ENCODE peak calls at places on chromosome 11, in ten cellular contexts. U is DND-41; Z is upper lobe of right lung; J is activated naive CD4-positive, alpha-beta T cell treated with anti-CD3 and anti-CD28 coated beads, Interleukin-2, amount 50 U/mL, for 72 hours; V is left cardiac atrium; K is CD8-positive, alpha-beta T cell; T is T-cell; D is left lung; Y is psoas muscle; F is activated T-cell treated with anti-CD3 and anti-CD28 coated beads, Interleukin-2, amount 50 U/mL, for 72 hours. B is an unnamed sample.

GRCh38 chr11:69939551-69940245 is 120.5 kb upstream of the FGF3 start:
- ATAC-seq in D (peak), V (peak), K (no peak), U (no peak), F (no peak), Z (peak), T (no peak), Y (no peak), J (no peak), B (peak)

GRCh38 chr11:65651589-65652510 is 10.9 kb downstream of the RELA start:
- ATAC-seq in J (no peak), Y (peak), F (no peak), T (no peak), D (peak), V (peak), K (no peak), U (no peak), Z (no peak), B (no peak)

GRCh38 chr11:129643031-129643721 is 172.5 kb upstream of the TMEM45B start:
- ATAC-seq in T (no peak), D (peak), Z (peak), U (no peak), Y (no peak), F (peak), V (no peak), K (no peak), J (peak), B (no peak)

GRCh38 chr11:63845911-63846310 is 7.0 kb downstream of the MARK2 start:
- ATAC-seq in J (no peak), Z (no peak), T (no peak), U (no peak), F (no peak), K (no peak), V (no peak), D (no peak), Y (no peak), B (no peak)

GRCh38 chr11:37353192-37353591 is 755.2 kb upstream of the RAG2 start:
- ATAC-seq in F (no peak), V (no peak), U (no peak), K (no peak), J (no peak), T (no peak), Z (no peak), Y (no peak), D (no peak), B (no peak)

GRCh38 chr11:1564535-1565172 is 7.4 kb downstream of the DUSP8 start:
- ATAC-seq in T (no peak), U (peak), J (no peak), Z (peak), F (no peak), V (peak), D (peak), Y (peak), K (no peak), B (no peak)

GRCh38 chr11:85725510-85726258 is 39.7 kb upstream of the CCDC89 start:
- ATAC-seq in Y (no peak), K (no peak), D (peak), F (no peak), J (no peak), T (no peak), V (peak), U (no peak), Z (no peak), B (no peak)

GRCh38 chr11:35039076-35039475 is 99.9 kb upstream of the CD44 start:
- ATAC-seq in V (no peak), Z (no peak), D (no peak), T (no peak), Y (no peak), U (no peak), K (no peak), F (no peak), J (no peak), B (no peak)

GRCh38 chr11:72925656-72926055 is 111.4 kb downstream of the ATG16L2 start:
- ATAC-seq in D (no peak), U (no peak), Z (peak), Y (no peak), T (no peak), K (no peak), F (no peak), V (no peak), J (no peak), B (no peak)